ENCODE peak calls at places on chromosomes 4 and X, in four cellular contexts. E is A549, J is K562, T is HepG2. M is an unnamed sample.

GRCh38 chr4:128244379-128244778 is 43.2 kb downstream of the PGRMC2 start:
- DNase-seq in E (no peak), J (no peak), T (no peak), M (peak; percentile 75)

GRCh38 chrX:129984196-129984962 is 1.9 kb downstream of the BCORL1 start:
- DNase-seq in E (peak; percentile 23), J (peak; percentile 73), T (no peak), M (no peak)

GRCh38 chrX:25015486-25016360 is at the start of gene ARX:
- DNase-seq in E (peak; percentile 57), J (peak; percentile 91), T (peak; percentile 43), M (peak; percentile 42)

GRCh38 chr4:162056947-162057346 is 106.9 kb downstream of the FSTL5 start:
- DNase-seq in E (no peak), J (no peak), T (no peak), M (no peak)

GRCh38 chrX:20059467-20060128 is 57.1 kb downstream of the MAP7D2 start:
- DNase-seq in E (no peak), J (no peak), T (no peak), M (no peak)

GRCh38 chrX:70033348-70033747 is 16.4 kb downstream of the AWAT2 start:
- DNase-seq in E (peak; percentile 40), J (peak; percentile 48), T (peak; percentile 3), M (peak; percentile 21)

GRCh38 chr4:177187371-177187770 is 122.3 kb upstream of the NEIL3 start:
- DNase-seq in E (no peak), J (no peak), T (no peak), M (peak; percentile 53)

GRCh38 chrX:107825698-107826285 is at the start of gene MID2:
- DNase-seq in E (peak; percentile 66), J (no peak), T (no peak), M (no peak)

GRCh38 chrX:70398899-70399298 is 24.2 kb upstream of the GDPD2 start:
- DNase-seq in E (peak; percentile 2), J (no peak), T (peak; percentile 45), M (peak; percentile 16)

GRCh38 chrX:23434356-23434884 is 99.8 kb downstream of the PTCHD1 start:
- DNase-seq in E (no peak), J (no peak), T (no peak), M (peak; percentile 2)

GRCh38 chr4:41203841-41204240 is 10.5 kb downstream of the APBB2 start:
- DNase-seq in E (no peak), J (no peak), T (no peak), M (no peak)

GRCh38 chr4:30268370-30268769 is 451.8 kb upstream of the PCDH7 start:
- DNase-seq in E (no peak), J (no peak), T (no peak), M (no peak)

GRCh38 chr4:165612936-165613335 is 234.1 kb downstream of the CPE start:
- DNase-seq in E (no peak), J (no peak), T (no peak), M (no peak)

GRCh38 chr4:183008492-183008891 is 90.6 kb upstream of the WWC2 start:
- DNase-seq in E (no peak), J (no peak), T (no peak), M (no peak)

GRCh38 chr4:41865306-41865980 is 69.8 kb upstream of the TMEM33 start:
- DNase-seq in E (no peak), J (no peak), T (no peak), M (no peak)

GRCh38 chr4:147707892-147708672 is 23.8 kb upstream of the ARHGAP10 start:
- DNase-seq in E (peak; percentile 57), J (peak; percentile 40), T (peak; percentile 19), M (peak; percentile 34)

GRCh38 chrX:132676102-132676501 is 187.3 kb upstream of the MBNL3 start:
- DNase-seq in E (no peak), J (no peak), T (no peak), M (no peak)

GRCh38 chr4:76955187-76955586 is 5.6 kb downstream of the SEPTIN11 start:
- DNase-seq in E (no peak), J (no peak), T (no peak), M (peak; percentile 69)

GRCh38 chr4:160175064-160175643 is 1072.3 kb downstream of the RAPGEF2 start:
- DNase-seq in E (peak; percentile 16), J (no peak), T (no peak), M (no peak)

GRCh38 chr4:140686799-140687198 is 69.4 kb downstream of the TBC1D9 start:
- DNase-seq in E (no peak), J (no peak), T (no peak), M (peak; percentile 13)

GRCh38 chrX:9864011-9864410 is 77.8 kb downstream of the SHROOM2 start:
- DNase-seq in E (no peak), J (no peak), T (no peak), M (no peak)

GRCh38 chr4:60923075-60923474 is 277.1 kb upstream of the ADGRL3 start:
- DNase-seq in E (no peak), J (no peak), T (no peak), M (no peak)

GRCh38 chr4:148214529-148215166 is 227.6 kb downstream of the NR3C2 start:
- DNase-seq in E (no peak), J (no peak), T (no peak), M (peak; percentile 5)

GRCh38 chr4:142016031-142016430 is 379.6 kb downstream of the IL15 start:
- DNase-seq in E (no peak), J (no peak), T (no peak), M (peak; percentile 12)

GRCh38 chr4:149218672-149219071 is 597.0 kb downstream of the IQCM start:
- DNase-seq in E (no peak), J (no peak), T (no peak), M (no peak)

GRCh38 chr4:176735300-176735699 is 57.4 kb downstream of the VEGFC start:
- DNase-seq in E (no peak), J (no peak), T (no peak), M (peak; percentile 88)

GRCh38 chrX:15146515-15146914 is 123.4 kb downstream of the ASB9 start:
- DNase-seq in E (peak; percentile 2), J (peak; percentile 23), T (no peak), M (no peak)

GRCh38 chrX:455199-455598 is 68.5 kb upstream of the PPP2R3B start:
- DNase-seq in E (no peak), J (no peak), T (no peak), M (no peak)

GRCh38 chr4:22897520-22898108 is 204.9 kb downstream of the GBA3 start:
- DNase-seq in E (peak; percentile 19), J (peak; percentile 32), T (peak; percentile 16), M (peak; percentile 5)

GRCh38 chr4:148565801-148566200 is 123.6 kb upstream of the NR3C2 start:
- DNase-seq in E (no peak), J (no peak), T (no peak), M (no peak)

GRCh38 chr4:2643555-2643954 is 107.1 kb downstream of the FAM193A start:
- DNase-seq in E (no peak), J (no peak), T (no peak), M (no peak)

GRCh38 chr4:123599061-123599919 is 202.7 kb downstream of the SPRY1 start:
- DNase-seq in E (no peak), J (no peak), T (peak; percentile 95), M (peak; percentile 53)

GRCh38 chr4:118752551-118752950 is 67.4 kb downstream of the METTL14 start:
- DNase-seq in E (no peak), J (no peak), T (no peak), M (no peak)

GRCh38 chrX:68652327-68652930 is 5.0 kb downstream of the STARD8 start:
- DNase-seq in E (peak; percentile 44), J (no peak), T (no peak), M (peak; percentile 45)

GRCh38 chrX:94524867-94525266 is 850.9 kb downstream of the FAM133A start:
- DNase-seq in E (no peak), J (peak; percentile 5), T (no peak), M (no peak)

DNA sequence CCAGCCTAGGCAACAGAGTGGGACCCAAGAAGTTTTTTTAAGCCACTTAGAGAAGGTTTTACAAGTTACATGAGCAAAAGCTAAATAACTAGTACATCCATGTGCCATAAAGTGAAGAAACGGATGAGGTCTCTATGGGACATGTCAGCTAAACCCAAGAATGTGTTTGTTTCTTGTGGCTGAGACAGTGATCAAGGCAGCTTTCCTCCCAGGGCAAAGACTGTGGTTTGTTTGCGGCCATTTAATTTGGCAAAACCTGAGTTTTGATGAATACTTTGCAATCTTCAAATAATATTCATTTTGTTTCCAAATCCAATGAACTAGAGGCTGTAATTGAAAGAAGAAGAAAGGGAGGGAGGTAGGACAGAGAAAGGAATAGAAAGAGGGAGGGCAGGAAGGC is 44.9 kb upstream of the SLC2A9 start:
- DNase-seq in E (no peak), J (no peak), T (no peak), M (no peak)
- TF ChIP-seq MAZ in E (no peak), J (no peak), T (no peak), M (no peak)

GRCh38 chrX:53678667-53679066 is 7.9 kb downstream of the HUWE1 start:
- DNase-seq in E (peak; percentile 41), J (no peak), T (no peak), M (no peak)

GRCh38 chrX:53684415-53685192 is 1.9 kb downstream of the HUWE1 start:
- DNase-seq in E (no peak), J (no peak), T (no peak), M (no peak)

GRCh38 chrX:53682885-53683555 is 3.5 kb downstream of the HUWE1 start:
- DNase-seq in E (peak; percentile 79), J (peak; percentile 45), T (peak; percentile 43), M (peak; percentile 50)

GRCh38 chrX:53683556-53684414 is 2.7 kb downstream of the HUWE1 start:
- DNase-seq in E (peak; percentile 99), J (peak; percentile 83), T (peak; percentile 97), M (peak; percentile 98)

GRCh38 chrX:53681661-53682060 is 4.9 kb downstream of the HUWE1 start:
- DNase-seq in E (no peak), J (no peak), T (no peak), M (peak; percentile 14)
- TF ChIP-seq POLR2A in E (no peak), J (no peak), T (no peak), M (no peak)

DNA sequence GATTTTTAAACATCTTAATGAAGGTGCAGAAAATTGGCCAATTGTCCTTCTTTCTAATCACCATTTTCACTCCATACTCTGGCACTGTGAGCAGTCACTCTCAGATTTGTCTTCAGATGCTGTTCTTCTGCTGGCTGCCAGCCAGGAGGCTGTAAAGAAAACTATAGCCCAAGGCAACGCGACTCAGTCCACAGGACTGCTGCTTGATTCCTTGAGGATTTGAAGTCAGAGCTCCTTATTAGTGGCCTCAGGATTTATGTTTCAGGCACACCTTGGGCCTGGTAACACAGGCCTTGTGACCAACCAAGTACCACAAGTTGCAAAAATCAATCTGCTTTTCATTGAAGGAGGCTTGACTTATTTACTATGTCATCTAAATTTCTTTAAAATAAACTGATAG is 342.5 kb downstream of the GPM6A start:
- DNase-seq in E (peak; percentile 4), J (no peak), T (no peak), M (peak; percentile 21)
- TF ChIP-seq MAZ in E (no peak), J (no peak), T (no peak), M (no peak)

GRCh38 chrX:78133561-78133960 is 5.9 kb downstream of the TAF9B start:
- DNase-seq in E (no peak), J (no peak), T (no peak), M (no peak)

GRCh38 chrX:78140206-78140605 is 756 bp upstream of the TAF9B start:
- DNase-seq in E (no peak), J (no peak), T (no peak), M (no peak)

GRCh38 chrX:78139160-78140123 is at the start of gene TAF9B:
- DNase-seq in E (peak; percentile 84), J (peak; percentile 81), T (peak; percentile 71), M (peak; percentile 71)
- TF ChIP-seq POLR2A in E (peak; percentile 59), J (peak; percentile 83), T (peak; percentile 57), M (no peak)